ENCODE peak calls at places on chromosomes 7 and 10, in ten cellular contexts. M, H, I, L, Z, C, E, G, R and D are unnamed samples.

GRCh38 chr7:48875300-48875916 is 48.9 kb upstream of the CDC14C start:
- DNase-seq in R (peak), M (no peak), L (no peak), G (no peak), Z (peak), I (peak), H (no peak), E (peak), C (no peak), D (peak)

GRCh38 chr10:89645742-89646172 is 715 bp upstream of the PANK1 start:
- DNase-seq in H (no peak), L (no peak), I (no peak), R (no peak), M (no peak), C (no peak), G (no peak), E (no peak), Z (no peak), D (no peak)

GRCh38 chr7:155931386-155932085 is 119.3 kb upstream of the SHH start:
- DNase-seq in L (no peak), M (no peak), I (no peak), Z (no peak), H (no peak), C (no peak), R (no peak), G (no peak), E (no peak), D (no peak)

GRCh38 chr10:52004342-52004949 is 305.1 kb upstream of the CSTF2T start:
- DNase-seq in M (peak), G (no peak), C (no peak), L (peak), I (no peak), E (no peak), Z (no peak), R (peak), H (no peak), D (peak)

GRCh38 chr10:7370511-7370910 is 40.3 kb downstream of the SFMBT2 start:
- DNase-seq in R (no peak), Z (no peak), M (no peak), E (no peak), G (no peak), I (no peak), C (no peak), H (no peak), L (no peak), D (no peak)

GRCh38 chr10:782751-783648 is 93.5 kb upstream of the DIP2C start:
- DNase-seq in C (no peak), M (no peak), H (no peak), I (no peak), Z (peak), E (no peak), R (no peak), G (no peak), L (no peak), D (no peak)

GRCh38 chr7:93176961-93177580 is 28.9 kb upstream of the SAMD9L start:
- DNase-seq in M (no peak), G (no peak), H (no peak), L (no peak), Z (no peak), R (no peak), E (no peak), I (no peak), C (no peak), D (peak)

GRCh38 chr7:143131777-143132176 is at the start of gene PIP:
- DNase-seq in L (no peak), M (no peak), G (no peak), C (no peak), E (no peak), I (no peak), R (peak), Z (no peak), H (no peak), D (no peak)

GRCh38 chr7:19213746-19214145 is 68.5 kb upstream of the FERD3L start:
- DNase-seq in C (no peak), L (no peak), M (no peak), H (no peak), E (no peak), R (no peak), I (no peak), Z (no peak), G (no peak), D (peak)

GRCh38 chr10:4984971-4985594 is 18.6 kb downstream of the AKR1C2 start:
- DNase-seq in R (no peak), L (peak), H (no peak), I (no peak), G (no peak), E (no peak), C (no peak), Z (no peak), M (no peak), D (peak)

GRCh38 chr10:79066460-79067240 is 2.1 kb upstream of the ZMIZ1 start:
- DNase-seq in M (no peak), E (no peak), H (no peak), L (peak), I (no peak), Z (no peak), R (peak), C (no peak), G (no peak), D (peak)

GRCh38 chr7:5421626-5422323 is 1.9 kb downstream of the TNRC18 start:
- DNase-seq in L (peak), R (peak), Z (peak), G (no peak), C (no peak), H (no peak), E (peak), M (no peak), I (no peak), D (peak)

GRCh38 chr7:157875230-157876179 is 538.7 kb downstream of the DNAJB6 start:
- DNase-seq in M (no peak), Z (peak), R (peak), I (peak), L (no peak), C (no peak), E (peak), H (no peak), G (peak), D (peak)